ENCODE peak calls at places on chromosomes 6 and 20, in eight cellular contexts. A, C, U, G, B, K, O and V are unnamed samples.

GRCh38 chr6:157461000-157461915 is 80.3 kb downstream of the ZDHHC14 start:
- DNase-seq in G (peak), A (no peak), K (peak), C (no peak), U (peak), B (no peak), O (no peak), V (peak)

GRCh38 chr6:89675949-89676753 is 37.6 kb upstream of the LYRM2 start:
- DNase-seq in G (peak), A (no peak), K (peak), B (no peak), O (no peak), U (peak), C (no peak), V (no peak)

GRCh38 chr6:165636415-165637048 is 26.5 kb downstream of the PDE10A start:
- DNase-seq in K (no peak), U (peak), C (no peak), A (no peak), B (no peak), G (peak), O (no peak), V (peak)

GRCh38 chr6:149012040-149012545 is 265.3 kb downstream of the UST start:
- DNase-seq in A (no peak), U (peak), K (peak), C (no peak), G (peak), O (peak), B (peak), V (peak)

GRCh38 chr6:10418862-10419748 is 4.2 kb upstream of the TFAP2A start:
- DNase-seq in B (peak), K (no peak), O (no peak), A (peak), C (no peak), U (no peak), G (peak), V (no peak)

GRCh38 chr6:169224716-169225115 is 28.9 kb downstream of the THBS2 start:
- DNase-seq in O (no peak), A (no peak), B (no peak), G (no peak), U (no peak), C (no peak), K (no peak), V (no peak)

GRCh38 chr6:26215200-26216014 is 128.2 kb downstream of the HFE start:
- DNase-seq in G (peak), O (no peak), C (no peak), U (peak), A (no peak), B (no peak), K (no peak), V (peak)

GRCh38 chr6:95280690-95281273 is 296.6 kb upstream of the MANEA start:
- DNase-seq in K (no peak), U (peak), G (peak), A (no peak), C (no peak), B (no peak), O (no peak), V (no peak)

GRCh38 chr20:25532015-25532751 is 53.1 kb downstream of the NINL start:
- DNase-seq in A (no peak), G (no peak), O (no peak), B (no peak), U (no peak), K (no peak), C (no peak), V (peak)

GRCh38 chr20:33394718-33395117 is 6.6 kb downstream of the CDK5RAP1 start:
- DNase-seq in K (no peak), C (no peak), O (no peak), A (no peak), G (no peak), U (no peak), B (no peak), V (peak)
- TF ChIP-seq CTCF in K (no peak), C (peak), O (peak), A (no peak), G (peak), U (peak), B (no peak), V (peak)

DNA sequence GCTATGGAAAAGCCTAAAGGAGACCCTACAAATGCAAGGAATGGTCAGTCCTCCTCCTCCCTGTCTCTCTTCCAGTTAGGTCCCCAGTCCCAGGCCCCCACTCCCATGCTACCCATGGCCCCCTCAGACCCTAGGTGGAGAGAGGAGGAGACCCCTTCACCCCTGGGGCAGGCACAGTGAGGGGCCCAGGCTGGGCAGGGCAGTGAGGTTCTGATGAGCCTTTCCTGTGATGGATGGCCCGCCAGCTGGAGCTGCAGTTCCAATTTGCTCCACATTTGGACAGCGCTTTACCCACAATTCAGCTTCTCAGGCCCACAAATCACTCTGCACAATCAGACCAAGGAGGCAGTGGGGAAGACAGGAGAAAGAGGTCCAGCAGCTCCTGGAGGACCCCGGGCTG is 37.3 kb upstream of the MLN start:
- DNase-seq in B (no peak), G (no peak), U (no peak), C (no peak), A (no peak), K (no peak), O (no peak), V (no peak)
- H3K27ac ChIP-seq in B (no peak), G (peak), U (no peak), C (no peak), A (no peak), K (peak), O (peak), V (no peak)

GRCh38 chr6:12033770-12034169 is 21.7 kb downstream of the HIVEP1 start:
- DNase-seq in K (no peak), G (peak), B (no peak), A (no peak), C (no peak), O (no peak), U (peak), V (no peak)

GRCh38 chr6:12032783-12033573 is 20.9 kb downstream of the HIVEP1 start:
- DNase-seq in B (no peak), A (no peak), K (no peak), G (no peak), O (no peak), C (no peak), U (no peak), V (no peak)

GRCh38 chr6:12036766-12037165 is 24.7 kb downstream of the HIVEP1 start:
- DNase-seq in A (no peak), U (no peak), B (no peak), K (no peak), G (no peak), O (no peak), C (no peak), V (no peak)

GRCh38 chr6:12034349-12034748 is 22.2 kb downstream of the HIVEP1 start:
- DNase-seq in C (no peak), B (no peak), K (no peak), U (no peak), A (no peak), O (no peak), G (no peak), V (no peak)

DNA sequence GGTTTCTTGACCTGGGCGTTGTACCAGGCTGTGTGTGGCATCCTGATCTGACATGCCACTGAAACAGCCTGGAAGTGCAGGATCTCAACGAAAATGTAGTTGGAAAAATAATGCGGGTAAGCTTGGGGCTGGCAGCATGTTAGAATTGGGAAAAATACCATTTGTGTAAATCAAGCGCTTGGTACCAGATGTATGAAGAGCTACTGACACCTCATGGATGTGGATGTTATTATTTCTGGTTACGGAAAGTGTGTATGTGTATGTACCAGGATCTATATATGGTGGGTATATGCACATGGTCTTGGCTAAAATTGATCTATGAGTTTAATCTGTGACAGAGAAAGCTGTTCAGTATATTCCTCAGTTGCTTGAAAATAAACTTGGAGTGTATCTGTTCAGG is 22.7 kb downstream of the HIVEP1 start:
- DNase-seq in A (no peak), G (no peak), C (no peak), B (no peak), O (no peak), K (no peak), U (no peak), V (no peak)
- TF ChIP-seq CTCF in A (no peak), G (peak), C (peak), B (no peak), O (peak), K (no peak), U (no peak), V (no peak)

GRCh38 chr20:23889775-23890187 is 10.2 kb upstream of the CST5 start:
- DNase-seq in A (no peak), O (peak), K (peak), U (peak), G (no peak), B (peak), C (no peak), V (peak)

GRCh38 chr20:23884136-23884770 is 4.7 kb upstream of the CST5 start:
- DNase-seq in O (no peak), K (no peak), G (no peak), B (no peak), U (no peak), A (no peak), C (no peak), V (no peak)

GRCh38 chr20:23884771-23885162 is 5.2 kb upstream of the CST5 start:
- DNase-seq in U (no peak), B (no peak), K (no peak), G (no peak), O (no peak), C (no peak), A (no peak), V (no peak)

GRCh38 chr20:23887856-23888255 is 8.3 kb upstream of the CST5 start:
- DNase-seq in G (no peak), B (no peak), U (no peak), A (no peak), C (no peak), O (no peak), K (no peak), V (no peak)
- H3K27ac ChIP-seq in G (no peak), B (no peak), U (no peak), A (no peak), C (no peak), O (no peak), K (no peak), V (no peak)

GRCh38 chr6:69427882-69428281 is 368.9 kb downstream of the LMBRD1 start:
- DNase-seq in G (no peak), K (no peak), B (no peak), C (no peak), O (no peak), U (no peak), A (no peak), V (no peak)
- TF ChIP-seq CTCF in G (no peak), K (no peak), B (no peak), C (no peak), O (no peak), U (no peak), A (no peak), V (no peak)